ENCODE peak calls at places on chromosomes 12 and 14, in four cellular contexts. One of them, this sample, is unnamed.

GRCh38 chr12:122082621-122083356 is 4.2 kb downstream of the MLXIP start:
- DNase-seq in GM12878: no peak
- DNase-seq in K562: no peak
- DNase-seq in HepG2: no peak
- DNase-seq in this sample: no peak

GRCh38 chr14:96576937-96577336 is 74.8 kb downstream of the PAPOLA start:
- DNase-seq in GM12878: no peak
- DNase-seq in K562: no peak
- DNase-seq in HepG2: peak
- DNase-seq in this sample: no peak

GRCh38 chr12:53067993-53068770 is 11.0 kb downstream of the SPRYD3 start:
- DNase-seq in GM12878: no peak
- DNase-seq in K562: no peak
- DNase-seq in HepG2: no peak
- DNase-seq in this sample: no peak

GRCh38 chr12:52210186-52210924 is 18.5 kb upstream of the KRT80 start:
- DNase-seq in GM12878: no peak
- DNase-seq in K562: no peak
- DNase-seq in HepG2: no peak
- DNase-seq in this sample: peak

GRCh38 chr12:123089631-123090353 is 61.1 kb downstream of the PITPNM2 start:
- DNase-seq in GM12878: no peak
- DNase-seq in K562: peak
- DNase-seq in HepG2: peak
- DNase-seq in this sample: no peak

GRCh38 chr14:99690636-99691035 is 6.5 kb downstream of the CYP46A1 start:
- DNase-seq in GM12878: no peak
- DNase-seq in K562: no peak
- DNase-seq in HepG2: no peak
- DNase-seq in this sample: no peak

GRCh38 chr12:53485955-53486729 is 13.1 kb downstream of the MAP3K12 start:
- DNase-seq in GM12878: no peak
- DNase-seq in K562: no peak
- DNase-seq in HepG2: no peak
- DNase-seq in this sample: no peak

GRCh38 chr12:57236925-57237652 is 7.6 kb downstream of the SHMT2 start:
- DNase-seq in GM12878: no peak
- DNase-seq in K562: no peak
- DNase-seq in HepG2: no peak
- DNase-seq in this sample: peak

GRCh38 chr12:2944401-2945047 is 14.7 kb upstream of the TEAD4 start:
- DNase-seq in GM12878: peak
- DNase-seq in K562: peak
- DNase-seq in HepG2: peak
- DNase-seq in this sample: peak

GRCh38 chr12:14896477-14897184 is 11.0 kb upstream of the MGP start:
- DNase-seq in GM12878: no peak
- DNase-seq in K562: peak
- DNase-seq in HepG2: no peak
- DNase-seq in this sample: no peak

GRCh38 chr12:104213952-104214351 is 1.6 kb upstream of the TXNRD1 start:
- DNase-seq in GM12878: no peak
- DNase-seq in K562: no peak
- DNase-seq in HepG2: no peak
- DNase-seq in this sample: no peak

GRCh38 chr12:12922191-12922616 is 29.8 kb downstream of the GPRC5D start:
- DNase-seq in GM12878: no peak
- DNase-seq in K562: no peak
- DNase-seq in HepG2: no peak
- DNase-seq in this sample: no peak

GRCh38 chr12:68479261-68479581 is 131.5 kb upstream of the RAP1B start:
- DNase-seq in GM12878: no peak
- DNase-seq in K562: no peak
- DNase-seq in HepG2: no peak
- DNase-seq in this sample: no peak

GRCh38 chr14:75648066-75648838 is 12.4 kb downstream of the ERG28 start:
- DNase-seq in GM12878: no peak
- DNase-seq in K562: no peak
- DNase-seq in HepG2: peak
- DNase-seq in this sample: no peak

GRCh38 chr14:63777024-63777423 is 49.2 kb upstream of the SGPP1 start:
- DNase-seq in GM12878: no peak
- DNase-seq in K562: no peak
- DNase-seq in HepG2: peak
- DNase-seq in this sample: no peak

GRCh38 chr12:67920432-67920831 is 68.8 kb upstream of the IFNG-AS1 start:
- DNase-seq in GM12878: no peak
- DNase-seq in K562: no peak
- DNase-seq in HepG2: no peak
- DNase-seq in this sample: no peak

GRCh38 chr12:54032627-54033100 is at the start of gene HOXC5:
- DNase-seq in GM12878: no peak
- DNase-seq in K562: peak
- DNase-seq in HepG2: peak
- DNase-seq in this sample: peak

GRCh38 chr14:64889352-64889751 is 9.6 kb upstream of the SPTB start:
- DNase-seq in GM12878: no peak
- DNase-seq in K562: no peak
- DNase-seq in HepG2: no peak
- DNase-seq in this sample: no peak

GRCh38 chr14:49946320-49947141 is 53.6 kb downstream of the ARF6 start:
- DNase-seq in GM12878: no peak
- DNase-seq in K562: peak
- DNase-seq in HepG2: peak
- DNase-seq in this sample: no peak

GRCh38 chr12:48764521-48764920 is 24.4 kb downstream of the ADCY6 start:
- DNase-seq in GM12878: no peak
- DNase-seq in K562: no peak
- DNase-seq in HepG2: no peak
- DNase-seq in this sample: no peak

GRCh38 chr14:103136388-103137271 is 13.4 kb downstream of the TNFAIP2 start:
- DNase-seq in GM12878: no peak
- DNase-seq in K562: peak
- DNase-seq in HepG2: no peak
- DNase-seq in this sample: peak
- TF ChIP-seq CBFB in GM12878: no peak
- TF ChIP-seq CBFB in K562: no peak
- TF ChIP-seq CBFB in HepG2: no peak
- TF ChIP-seq CBFB in this sample: no peak

DNA sequence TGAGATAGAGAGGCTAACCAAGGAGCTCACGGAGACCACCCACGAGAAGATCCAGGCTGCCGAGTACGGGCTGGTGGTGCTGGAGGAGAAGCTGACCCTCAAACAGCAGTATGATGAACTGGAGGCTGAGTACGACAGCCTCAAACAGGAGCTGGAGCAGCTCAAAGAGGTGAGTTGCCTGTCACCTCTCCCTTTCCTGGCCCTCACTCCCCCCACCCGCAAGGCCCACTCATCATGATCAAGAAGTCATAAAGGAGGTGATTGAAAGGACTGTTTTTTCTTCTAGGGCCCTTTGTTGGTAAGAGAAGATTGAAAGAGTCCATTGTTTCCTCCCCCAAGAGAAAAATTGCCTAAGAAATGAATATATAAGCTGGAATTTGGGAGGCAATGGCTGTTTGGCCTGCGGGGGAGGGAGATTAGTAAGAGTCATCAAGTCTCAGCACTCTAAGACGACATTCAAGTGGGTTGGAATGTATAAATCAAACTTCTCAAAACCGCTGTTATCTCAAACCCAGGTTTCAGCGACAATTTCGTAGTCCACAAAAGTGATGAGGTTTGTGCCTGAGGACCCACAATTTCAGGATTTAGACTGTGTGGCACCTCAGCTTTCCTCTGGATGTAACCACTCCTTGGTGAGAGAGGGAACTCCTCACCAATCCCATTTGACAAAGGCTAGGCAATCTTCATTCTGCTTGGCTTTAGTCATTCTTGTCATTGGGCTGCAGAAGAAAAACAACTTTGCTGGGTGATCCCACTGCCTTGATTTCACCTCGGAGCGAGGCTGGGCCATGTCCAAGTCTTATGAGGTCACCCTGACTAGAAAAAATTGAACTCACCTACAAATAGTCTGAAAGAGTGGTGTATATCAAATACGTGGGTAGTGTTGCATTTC is 975 bp downstream of the BICD1 start:
- DNase-seq in GM12878: no peak
- DNase-seq in K562: peak
- DNase-seq in HepG2: peak
- DNase-seq in this sample: no peak
- TF ChIP-seq CBFB in GM12878: no peak
- TF ChIP-seq CBFB in K562: no peak
- TF ChIP-seq CBFB in HepG2: no peak
- TF ChIP-seq CBFB in this sample: no peak

DNA sequence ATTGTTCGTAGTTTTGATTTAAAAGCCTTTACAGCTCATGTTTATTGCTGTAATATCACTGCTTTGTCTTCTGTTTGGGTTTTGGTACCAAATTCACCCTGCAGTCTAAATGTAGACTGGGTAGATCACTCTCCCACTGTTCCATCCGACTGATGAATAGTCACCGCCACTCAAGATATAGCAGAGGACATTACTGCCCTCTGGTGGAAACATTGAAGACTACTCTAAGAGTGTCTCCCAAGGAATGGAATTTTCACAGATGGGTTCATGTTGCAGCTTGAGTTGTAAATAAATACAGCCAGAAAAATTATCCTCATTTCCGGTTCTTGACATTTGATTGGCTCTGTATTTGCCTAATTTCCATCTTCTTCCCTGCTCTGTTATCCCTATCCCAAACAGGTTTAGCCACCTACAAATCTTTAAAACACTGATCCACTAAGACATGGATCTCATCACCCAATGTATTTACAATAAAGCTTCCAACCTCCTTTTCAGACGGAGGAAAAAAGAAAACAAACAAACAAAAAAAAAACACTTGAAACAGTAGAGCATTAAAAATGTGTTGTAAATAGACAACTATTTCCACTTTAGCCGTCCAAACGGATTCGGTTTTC is 198.3 kb upstream of the CPNE8 start:
- DNase-seq in GM12878: peak
- DNase-seq in K562: peak
- DNase-seq in HepG2: peak
- DNase-seq in this sample: no peak
- TF ChIP-seq CBFB in GM12878: no peak
- TF ChIP-seq CBFB in K562: no peak
- TF ChIP-seq CBFB in HepG2: no peak
- TF ChIP-seq CBFB in this sample: no peak

GRCh38 chr14:70442750-70443149 is 9.2 kb upstream of the ADAM21 start:
- DNase-seq in GM12878: no peak
- DNase-seq in K562: no peak
- DNase-seq in HepG2: no peak
- DNase-seq in this sample: no peak
- TF ChIP-seq CBFB in GM12878: no peak
- TF ChIP-seq CBFB in K562: no peak
- TF ChIP-seq CBFB in HepG2: no peak
- TF ChIP-seq CBFB in this sample: no peak